ENCODE peak calls at places on chromosomes 13 and 19, in four cellular contexts. One of them, this sample, is unnamed.

GRCh38 chr19:16327911-16328823 is 3.5 kb downstream of the KLF2 start:
- DNase-seq in stimulated activated CD4-positive, alpha-beta T cell treated with anti-CD3 and anti-CD28 coated beads, Interleukin-15, amount 100 ng/mL, for 24 hours: peak
- DNase-seq in activated T-cell treated with anti-CD3 and anti-CD28 coated beads, Interleukin-2, amount 50 U/mL, for 24 hours: peak
- DNase-seq in nucleus accumbens: no peak
- DNase-seq in this sample: peak

GRCh38 chr19:19342086-19343015 is 21.7 kb downstream of the MAU2 start:
- DNase-seq in activated T-cell treated with anti-CD3 and anti-CD28 coated beads, Interleukin-2, amount 50 U/mL, for 24 hours: peak
- DNase-seq in stimulated activated CD4-positive, alpha-beta T cell treated with anti-CD3 and anti-CD28 coated beads, Interleukin-15, amount 100 ng/mL, for 24 hours: peak
- DNase-seq in nucleus accumbens: peak
- DNase-seq in this sample: peak

GRCh38 chr13:99004931-99005330 is 27.1 kb upstream of the DOCK9 start:
- DNase-seq in nucleus accumbens: no peak
- DNase-seq in activated T-cell treated with anti-CD3 and anti-CD28 coated beads, Interleukin-2, amount 50 U/mL, for 24 hours: no peak
- DNase-seq in stimulated activated CD4-positive, alpha-beta T cell treated with anti-CD3 and anti-CD28 coated beads, Interleukin-15, amount 100 ng/mL, for 24 hours: no peak
- DNase-seq in this sample: no peak

GRCh38 chr13:71067164-71067815 is 799.7 kb downstream of the DACH1 start:
- DNase-seq in stimulated activated CD4-positive, alpha-beta T cell treated with anti-CD3 and anti-CD28 coated beads, Interleukin-15, amount 100 ng/mL, for 24 hours: no peak
- DNase-seq in nucleus accumbens: no peak
- DNase-seq in activated T-cell treated with anti-CD3 and anti-CD28 coated beads, Interleukin-2, amount 50 U/mL, for 24 hours: no peak
- DNase-seq in this sample: no peak

GRCh38 chr13:74450976-74451375 is 316.8 kb upstream of the KLF12 start:
- DNase-seq in nucleus accumbens: no peak
- DNase-seq in activated T-cell treated with anti-CD3 and anti-CD28 coated beads, Interleukin-2, amount 50 U/mL, for 24 hours: no peak
- DNase-seq in stimulated activated CD4-positive, alpha-beta T cell treated with anti-CD3 and anti-CD28 coated beads, Interleukin-15, amount 100 ng/mL, for 24 hours: no peak
- DNase-seq in this sample: no peak

GRCh38 chr19:51439021-51439465 is 19.2 kb downstream of the SIGLEC8 start:
- DNase-seq in nucleus accumbens: no peak
- DNase-seq in activated T-cell treated with anti-CD3 and anti-CD28 coated beads, Interleukin-2, amount 50 U/mL, for 24 hours: peak
- DNase-seq in stimulated activated CD4-positive, alpha-beta T cell treated with anti-CD3 and anti-CD28 coated beads, Interleukin-15, amount 100 ng/mL, for 24 hours: peak
- DNase-seq in this sample: peak

GRCh38 chr13:101127741-101128353 is 288.5 kb downstream of the NALCN start:
- DNase-seq in nucleus accumbens: no peak
- DNase-seq in stimulated activated CD4-positive, alpha-beta T cell treated with anti-CD3 and anti-CD28 coated beads, Interleukin-15, amount 100 ng/mL, for 24 hours: peak
- DNase-seq in activated T-cell treated with anti-CD3 and anti-CD28 coated beads, Interleukin-2, amount 50 U/mL, for 24 hours: no peak
- DNase-seq in this sample: no peak

GRCh38 chr13:40920826-40921225 is 98.3 kb downstream of the ELF1 start:
- DNase-seq in stimulated activated CD4-positive, alpha-beta T cell treated with anti-CD3 and anti-CD28 coated beads, Interleukin-15, amount 100 ng/mL, for 24 hours: no peak
- DNase-seq in nucleus accumbens: no peak
- DNase-seq in activated T-cell treated with anti-CD3 and anti-CD28 coated beads, Interleukin-2, amount 50 U/mL, for 24 hours: no peak
- DNase-seq in this sample: no peak

GRCh38 chr13:51067376-51068125 is 43.5 kb downstream of the C13orf42 start:
- DNase-seq in nucleus accumbens: no peak
- DNase-seq in stimulated activated CD4-positive, alpha-beta T cell treated with anti-CD3 and anti-CD28 coated beads, Interleukin-15, amount 100 ng/mL, for 24 hours: no peak
- DNase-seq in activated T-cell treated with anti-CD3 and anti-CD28 coated beads, Interleukin-2, amount 50 U/mL, for 24 hours: no peak
- DNase-seq in this sample: no peak

GRCh38 chr13:107900775-107901174 is 314.6 kb downstream of the LIG4 start:
- DNase-seq in nucleus accumbens: no peak
- DNase-seq in stimulated activated CD4-positive, alpha-beta T cell treated with anti-CD3 and anti-CD28 coated beads, Interleukin-15, amount 100 ng/mL, for 24 hours: no peak
- DNase-seq in activated T-cell treated with anti-CD3 and anti-CD28 coated beads, Interleukin-2, amount 50 U/mL, for 24 hours: no peak
- DNase-seq in this sample: no peak

GRCh38 chr19:46613525-46613924 is 11.4 kb downstream of the PTGIR start:
- DNase-seq in nucleus accumbens: no peak
- DNase-seq in activated T-cell treated with anti-CD3 and anti-CD28 coated beads, Interleukin-2, amount 50 U/mL, for 24 hours: peak
- DNase-seq in stimulated activated CD4-positive, alpha-beta T cell treated with anti-CD3 and anti-CD28 coated beads, Interleukin-15, amount 100 ng/mL, for 24 hours: no peak
- DNase-seq in this sample: no peak

GRCh38 chr19:47406711-47407416 is 12.5 kb downstream of the MEIS3 start:
- DNase-seq in activated T-cell treated with anti-CD3 and anti-CD28 coated beads, Interleukin-2, amount 50 U/mL, for 24 hours: no peak
- DNase-seq in stimulated activated CD4-positive, alpha-beta T cell treated with anti-CD3 and anti-CD28 coated beads, Interleukin-15, amount 100 ng/mL, for 24 hours: no peak
- DNase-seq in nucleus accumbens: no peak
- DNase-seq in this sample: no peak

GRCh38 chr13:42847891-42848663 is 66.7 kb downstream of the FAM216B start:
- DNase-seq in stimulated activated CD4-positive, alpha-beta T cell treated with anti-CD3 and anti-CD28 coated beads, Interleukin-15, amount 100 ng/mL, for 24 hours: no peak
- DNase-seq in activated T-cell treated with anti-CD3 and anti-CD28 coated beads, Interleukin-2, amount 50 U/mL, for 24 hours: no peak
- DNase-seq in nucleus accumbens: no peak
- DNase-seq in this sample: no peak

GRCh38 chr13:61760102-61760501 is 344.5 kb upstream of the PCDH20 start:
- DNase-seq in stimulated activated CD4-positive, alpha-beta T cell treated with anti-CD3 and anti-CD28 coated beads, Interleukin-15, amount 100 ng/mL, for 24 hours: no peak
- DNase-seq in nucleus accumbens: no peak
- DNase-seq in activated T-cell treated with anti-CD3 and anti-CD28 coated beads, Interleukin-2, amount 50 U/mL, for 24 hours: no peak
- DNase-seq in this sample: no peak

GRCh38 chr13:51444922-51445321 is 7.9 kb downstream of the INTS6 start:
- DNase-seq in nucleus accumbens: no peak
- DNase-seq in activated T-cell treated with anti-CD3 and anti-CD28 coated beads, Interleukin-2, amount 50 U/mL, for 24 hours: no peak
- DNase-seq in stimulated activated CD4-positive, alpha-beta T cell treated with anti-CD3 and anti-CD28 coated beads, Interleukin-15, amount 100 ng/mL, for 24 hours: no peak
- DNase-seq in this sample: no peak

GRCh38 chr19:435056-435706 is 25.7 kb downstream of the SHC2 start:
- DNase-seq in stimulated activated CD4-positive, alpha-beta T cell treated with anti-CD3 and anti-CD28 coated beads, Interleukin-15, amount 100 ng/mL, for 24 hours: no peak
- DNase-seq in activated T-cell treated with anti-CD3 and anti-CD28 coated beads, Interleukin-2, amount 50 U/mL, for 24 hours: no peak
- DNase-seq in nucleus accumbens: no peak
- DNase-seq in this sample: no peak

GRCh38 chr13:94031609-94032008 is 447.9 kb downstream of the DCT start:
- DNase-seq in stimulated activated CD4-positive, alpha-beta T cell treated with anti-CD3 and anti-CD28 coated beads, Interleukin-15, amount 100 ng/mL, for 24 hours: no peak
- DNase-seq in nucleus accumbens: no peak
- DNase-seq in activated T-cell treated with anti-CD3 and anti-CD28 coated beads, Interleukin-2, amount 50 U/mL, for 24 hours: no peak
- DNase-seq in this sample: no peak

GRCh38 chr19:33508431-33508830 is 13.2 kb downstream of the PEPD start:
- DNase-seq in activated T-cell treated with anti-CD3 and anti-CD28 coated beads, Interleukin-2, amount 50 U/mL, for 24 hours: no peak
- DNase-seq in nucleus accumbens: no peak
- DNase-seq in stimulated activated CD4-positive, alpha-beta T cell treated with anti-CD3 and anti-CD28 coated beads, Interleukin-15, amount 100 ng/mL, for 24 hours: no peak
- DNase-seq in this sample: no peak

GRCh38 chr13:62524498-62524897 is 1108.8 kb upstream of the PCDH20 start:
- DNase-seq in nucleus accumbens: no peak
- DNase-seq in activated T-cell treated with anti-CD3 and anti-CD28 coated beads, Interleukin-2, amount 50 U/mL, for 24 hours: no peak
- DNase-seq in stimulated activated CD4-positive, alpha-beta T cell treated with anti-CD3 and anti-CD28 coated beads, Interleukin-15, amount 100 ng/mL, for 24 hours: no peak
- DNase-seq in this sample: no peak

GRCh38 chr19:2627319-2627829 is 75.1 kb downstream of the GNG7 start:
- DNase-seq in nucleus accumbens: peak
- DNase-seq in activated T-cell treated with anti-CD3 and anti-CD28 coated beads, Interleukin-2, amount 50 U/mL, for 24 hours: peak
- DNase-seq in stimulated activated CD4-positive, alpha-beta T cell treated with anti-CD3 and anti-CD28 coated beads, Interleukin-15, amount 100 ng/mL, for 24 hours: peak
- DNase-seq in this sample: peak

GRCh38 chr13:45296259-45296658 is 44.7 kb downstream of the TPT1 start:
- DNase-seq in stimulated activated CD4-positive, alpha-beta T cell treated with anti-CD3 and anti-CD28 coated beads, Interleukin-15, amount 100 ng/mL, for 24 hours: no peak
- DNase-seq in activated T-cell treated with anti-CD3 and anti-CD28 coated beads, Interleukin-2, amount 50 U/mL, for 24 hours: no peak
- DNase-seq in nucleus accumbens: no peak
- DNase-seq in this sample: no peak

GRCh38 chr19:47145639-47146486 is 15.2 kb downstream of the SAE1 start:
- DNase-seq in activated T-cell treated with anti-CD3 and anti-CD28 coated beads, Interleukin-2, amount 50 U/mL, for 24 hours: no peak
- DNase-seq in nucleus accumbens: no peak
- DNase-seq in stimulated activated CD4-positive, alpha-beta T cell treated with anti-CD3 and anti-CD28 coated beads, Interleukin-15, amount 100 ng/mL, for 24 hours: no peak
- DNase-seq in this sample: no peak

GRCh38 chr19:17020823-17021222 is 5.8 kb downstream of the CPAMD8 start:
- DNase-seq in nucleus accumbens: no peak
- DNase-seq in activated T-cell treated with anti-CD3 and anti-CD28 coated beads, Interleukin-2, amount 50 U/mL, for 24 hours: no peak
- DNase-seq in stimulated activated CD4-positive, alpha-beta T cell treated with anti-CD3 and anti-CD28 coated beads, Interleukin-15, amount 100 ng/mL, for 24 hours: no peak
- DNase-seq in this sample: no peak

GRCh38 chr13:114226088-114226487 is 8.6 kb upstream of the CDC16 start:
- DNase-seq in stimulated activated CD4-positive, alpha-beta T cell treated with anti-CD3 and anti-CD28 coated beads, Interleukin-15, amount 100 ng/mL, for 24 hours: no peak
- DNase-seq in activated T-cell treated with anti-CD3 and anti-CD28 coated beads, Interleukin-2, amount 50 U/mL, for 24 hours: peak
- DNase-seq in nucleus accumbens: no peak
- DNase-seq in this sample: no peak

GRCh38 chr13:41017744-41018582 is 1.2 kb downstream of the ELF1 start:
- DNase-seq in activated T-cell treated with anti-CD3 and anti-CD28 coated beads, Interleukin-2, amount 50 U/mL, for 24 hours: no peak
- DNase-seq in nucleus accumbens: no peak
- DNase-seq in stimulated activated CD4-positive, alpha-beta T cell treated with anti-CD3 and anti-CD28 coated beads, Interleukin-15, amount 100 ng/mL, for 24 hours: no peak
- DNase-seq in this sample: no peak

GRCh38 chr13:85693889-85694511 is 105.2 kb downstream of the SLITRK6 start:
- DNase-seq in nucleus accumbens: no peak
- DNase-seq in activated T-cell treated with anti-CD3 and anti-CD28 coated beads, Interleukin-2, amount 50 U/mL, for 24 hours: no peak
- DNase-seq in stimulated activated CD4-positive, alpha-beta T cell treated with anti-CD3 and anti-CD28 coated beads, Interleukin-15, amount 100 ng/mL, for 24 hours: no peak
- DNase-seq in this sample: no peak

GRCh38 chr13:20993661-20994440 is 67.5 kb downstream of the LATS2 start:
- DNase-seq in stimulated activated CD4-positive, alpha-beta T cell treated with anti-CD3 and anti-CD28 coated beads, Interleukin-15, amount 100 ng/mL, for 24 hours: no peak
- DNase-seq in activated T-cell treated with anti-CD3 and anti-CD28 coated beads, Interleukin-2, amount 50 U/mL, for 24 hours: no peak
- DNase-seq in nucleus accumbens: no peak
- DNase-seq in this sample: no peak

GRCh38 chr13:79405501-79405830 is 589 bp downstream of the RBM26 start:
- DNase-seq in activated T-cell treated with anti-CD3 and anti-CD28 coated beads, Interleukin-2, amount 50 U/mL, for 24 hours: no peak
- DNase-seq in stimulated activated CD4-positive, alpha-beta T cell treated with anti-CD3 and anti-CD28 coated beads, Interleukin-15, amount 100 ng/mL, for 24 hours: no peak
- DNase-seq in nucleus accumbens: peak
- DNase-seq in this sample: no peak

GRCh38 chr19:13748169-13748884 is 16.0 kb upstream of the MRI1 start:
- DNase-seq in stimulated activated CD4-positive, alpha-beta T cell treated with anti-CD3 and anti-CD28 coated beads, Interleukin-15, amount 100 ng/mL, for 24 hours: peak
- DNase-seq in activated T-cell treated with anti-CD3 and anti-CD28 coated beads, Interleukin-2, amount 50 U/mL, for 24 hours: no peak
- DNase-seq in nucleus accumbens: peak
- DNase-seq in this sample: no peak

GRCh38 chr13:81602236-81602635 is 1261.3 kb upstream of the SPRY2 start:
- DNase-seq in activated T-cell treated with anti-CD3 and anti-CD28 coated beads, Interleukin-2, amount 50 U/mL, for 24 hours: no peak
- DNase-seq in stimulated activated CD4-positive, alpha-beta T cell treated with anti-CD3 and anti-CD28 coated beads, Interleukin-15, amount 100 ng/mL, for 24 hours: no peak
- DNase-seq in nucleus accumbens: no peak
- DNase-seq in this sample: no peak

GRCh38 chr19:57934820-57935665 is at the start of gene ZNF418:
- DNase-seq in stimulated activated CD4-positive, alpha-beta T cell treated with anti-CD3 and anti-CD28 coated beads, Interleukin-15, amount 100 ng/mL, for 24 hours: peak
- DNase-seq in activated T-cell treated with anti-CD3 and anti-CD28 coated beads, Interleukin-2, amount 50 U/mL, for 24 hours: peak
- DNase-seq in nucleus accumbens: peak
- DNase-seq in this sample: peak

GRCh38 chr13:110713981-110714797 is 689 bp downstream of the ING1 start:
- DNase-seq in activated T-cell treated with anti-CD3 and anti-CD28 coated beads, Interleukin-2, amount 50 U/mL, for 24 hours: peak
- DNase-seq in stimulated activated CD4-positive, alpha-beta T cell treated with anti-CD3 and anti-CD28 coated beads, Interleukin-15, amount 100 ng/mL, for 24 hours: peak
- DNase-seq in nucleus accumbens: peak
- DNase-seq in this sample: peak

GRCh38 chr13:24038846-24039330 is 121.6 kb upstream of the SPATA13 start:
- DNase-seq in stimulated activated CD4-positive, alpha-beta T cell treated with anti-CD3 and anti-CD28 coated beads, Interleukin-15, amount 100 ng/mL, for 24 hours: no peak
- DNase-seq in nucleus accumbens: peak
- DNase-seq in activated T-cell treated with anti-CD3 and anti-CD28 coated beads, Interleukin-2, amount 50 U/mL, for 24 hours: no peak
- DNase-seq in this sample: no peak

This sample was measured in upper lobe of right lung.